ENCODE peak calls at places on chromosomes 5 and 9, in ten cellular contexts. G is activated T-cell treated with anti-CD3 and anti-CD28 coated beads, Interleukin-2, amount 50 U/mL, for 24 hours; C is activated gamma-delta T cell; P is cardiac fibroblast; Y is RWPE1; T is stomach; A is LHCN-M2; J is foreskin fibroblast; F is activated CD4-positive, alpha-beta T cell treated with anti-CD3 and anti-CD28 coated beads for 48 hours; R is B cell. O is an unnamed sample.

GRCh38 chr5:38113456-38113855 is 144.9 kb upstream of the EGFLAM start:
- DNase-seq in G (no peak), R (no peak), P (no peak), J (no peak), T (no peak), C (no peak), Y (no peak), A (no peak), F (no peak), O (no peak)

GRCh38 chr9:89888677-89889076 is 283.9 kb downstream of the GADD45G start:
- DNase-seq in G (no peak), F (no peak), C (no peak), R (no peak), J (no peak), T (peak), Y (no peak), P (no peak), A (no peak), O (no peak)

GRCh38 chr9:119959846-119960545 is 590.8 kb upstream of the BRINP1 start:
- DNase-seq in J (no peak), T (no peak), G (no peak), Y (no peak), P (no peak), A (no peak), F (no peak), C (no peak), R (no peak), O (no peak)

GRCh38 chr5:95715799-95716461 is 15.2 kb upstream of the RHOBTB3 start:
- DNase-seq in T (no peak), C (no peak), A (peak), F (peak), G (no peak), Y (peak), J (peak), R (no peak), P (peak), O (no peak)

GRCh38 chr9:75230469-75230868 is 142.2 kb downstream of the OSTF1 start:
- DNase-seq in A (no peak), T (no peak), R (no peak), F (no peak), J (no peak), C (no peak), G (no peak), P (no peak), Y (no peak), O (no peak)

GRCh38 chr9:36037580-36038169 is 962 bp downstream of the RECK start:
- DNase-seq in G (no peak), J (peak), R (no peak), P (peak), F (no peak), Y (peak), C (no peak), T (no peak), A (peak), O (no peak)

GRCh38 chr5:32482193-32482592 is 37.7 kb upstream of the ZFR start:
- DNase-seq in J (no peak), Y (no peak), C (no peak), G (no peak), T (no peak), F (no peak), A (no peak), P (no peak), R (no peak), O (no peak)

GRCh38 chr9:130854086-130854485 is 19.0 kb downstream of the ABL1 start:
- DNase-seq in C (no peak), J (peak), R (no peak), P (no peak), A (no peak), F (no peak), G (no peak), Y (no peak), T (no peak), O (no peak)

GRCh38 chr5:17056056-17056690 is 120.1 kb upstream of the MYO10 start:
- DNase-seq in Y (no peak), F (no peak), T (no peak), J (peak), A (peak), G (no peak), P (peak), C (no peak), R (no peak), O (no peak)

GRCh38 chr5:168364151-168364661 is 72.8 kb downstream of the WWC1 start:
- DNase-seq in T (no peak), F (no peak), G (no peak), J (peak), A (peak), R (no peak), P (no peak), Y (peak), C (no peak), O (no peak)

GRCh38 chr5:32595118-32595517 is 9.8 kb downstream of the SUB1 start:
- DNase-seq in Y (no peak), G (no peak), P (no peak), J (no peak), F (no peak), R (no peak), C (no peak), A (no peak), T (no peak), O (no peak)

GRCh38 chr9:21943464-21943863 is 50.7 kb downstream of the CDKN2A start:
- DNase-seq in T (no peak), A (no peak), P (no peak), R (no peak), F (no peak), C (no peak), G (no peak), J (no peak), Y (no peak), O (no peak)

GRCh38 chr9:113223963-113224362 is 2.6 kb downstream of the SLC31A1 start:
- DNase-seq in G (no peak), C (no peak), Y (no peak), P (peak), T (no peak), F (no peak), A (no peak), R (no peak), J (peak), O (no peak)

GRCh38 chr9:135440620-135441019 is 39.0 kb upstream of the PPP1R26 start:
- DNase-seq in T (peak), G (no peak), Y (no peak), R (no peak), F (no peak), J (no peak), A (peak), P (no peak), C (no peak), O (no peak)

GRCh38 chr5:1649554-1649953 is 125.8 kb upstream of the LPCAT1 start:
- DNase-seq in Y (no peak), J (no peak), R (no peak), C (no peak), G (peak), P (no peak), A (no peak), F (no peak), T (no peak), O (no peak)

GRCh38 chr9:81183763-81184162 is 505.6 kb downstream of the TLE1 start:
- DNase-seq in T (no peak), Y (no peak), C (no peak), G (no peak), F (no peak), R (no peak), J (peak), P (peak), A (peak), O (no peak)

GRCh38 chr5:174329738-174330137 is 284.2 kb downstream of the NSG2 start:
- DNase-seq in P (no peak), A (no peak), F (no peak), T (no peak), C (no peak), R (no peak), G (no peak), J (peak), Y (no peak), O (no peak)

O was measured in coronary artery.